ENCODE peak calls at places on chromosomes 12 and 14, in six cellular contexts. One of them, this sample, is unnamed.

GRCh38 chr14:71591929-71592328 is 340.3 kb upstream of the RGS6 start:
- DNase-seq in PC-3: peak; percentile 66
- DNase-seq in cardiac fibroblast: peak; percentile 83
- DNase-seq in RWPE1: peak; percentile 31
- DNase-seq in cerebellum: no peak
- DNase-seq in HTR-8/SVneo: peak; percentile 56
- DNase-seq in this sample: no peak

GRCh38 chr12:55955800-55956508 is 9.9 kb downstream of the PMEL start:
- DNase-seq in PC-3: peak; percentile 95
- DNase-seq in cardiac fibroblast: peak; percentile 71
- DNase-seq in RWPE1: peak; percentile 88
- DNase-seq in cerebellum: no peak
- DNase-seq in HTR-8/SVneo: peak; percentile 67
- DNase-seq in this sample: no peak

GRCh38 chr12:45986646-45987338 is 3.6 kb downstream of the SCAF11 start:
- DNase-seq in RWPE1: no peak
- DNase-seq in cardiac fibroblast: no peak
- DNase-seq in cerebellum: no peak
- DNase-seq in HTR-8/SVneo: no peak
- DNase-seq in PC-3: no peak
- DNase-seq in this sample: no peak

GRCh38 chr14:102513899-102514772 is 4.6 kb upstream of the ANKRD9 start:
- DNase-seq in HTR-8/SVneo: no peak
- DNase-seq in cerebellum: no peak
- DNase-seq in cardiac fibroblast: no peak
- DNase-seq in PC-3: no peak
- DNase-seq in RWPE1: no peak
- DNase-seq in this sample: no peak

GRCh38 chr12:25906651-25907340 is 51.7 kb upstream of the RASSF8 start:
- DNase-seq in PC-3: no peak
- DNase-seq in HTR-8/SVneo: no peak
- DNase-seq in cardiac fibroblast: no peak
- DNase-seq in RWPE1: no peak
- DNase-seq in cerebellum: no peak
- DNase-seq in this sample: no peak

GRCh38 chr12:111430418-111431353 is 25.0 kb downstream of the SH2B3 start:
- DNase-seq in RWPE1: no peak
- DNase-seq in PC-3: no peak
- DNase-seq in HTR-8/SVneo: no peak
- DNase-seq in cardiac fibroblast: no peak
- DNase-seq in cerebellum: no peak
- DNase-seq in this sample: no peak

GRCh38 chr14:22545842-22546721 is 42.9 kb downstream of the DAD1 start:
- DNase-seq in HTR-8/SVneo: no peak
- DNase-seq in cardiac fibroblast: peak; percentile 82
- DNase-seq in PC-3: peak; percentile 77
- DNase-seq in RWPE1: no peak
- DNase-seq in cerebellum: no peak
- DNase-seq in this sample: no peak

GRCh38 chr12:122641976-122642375 is 61.2 kb downstream of the HCAR2 start:
- DNase-seq in cerebellum: no peak
- DNase-seq in HTR-8/SVneo: no peak
- DNase-seq in RWPE1: no peak
- DNase-seq in PC-3: peak; percentile 28
- DNase-seq in cardiac fibroblast: peak; percentile 68
- DNase-seq in this sample: no peak

GRCh38 chr12:53752192-53752601 is 418 bp upstream of the CISTR start:
- DNase-seq in PC-3: no peak
- DNase-seq in cardiac fibroblast: no peak
- DNase-seq in cerebellum: no peak
- DNase-seq in RWPE1: no peak
- DNase-seq in HTR-8/SVneo: no peak
- DNase-seq in this sample: no peak

GRCh38 chr14:93838253-93838652 is 50.0 kb upstream of the PRIMA1 start:
- DNase-seq in HTR-8/SVneo: no peak
- DNase-seq in PC-3: no peak
- DNase-seq in RWPE1: no peak
- DNase-seq in cardiac fibroblast: no peak
- DNase-seq in cerebellum: no peak
- DNase-seq in this sample: no peak

GRCh38 chr12:52389313-52390207 is 4.1 kb upstream of the KRT84 start:
- DNase-seq in cardiac fibroblast: peak; percentile 24
- DNase-seq in cerebellum: no peak
- DNase-seq in PC-3: peak; percentile 19
- DNase-seq in RWPE1: no peak
- DNase-seq in HTR-8/SVneo: no peak
- DNase-seq in this sample: no peak

GRCh38 chr14:89466939-89467338 is 49.9 kb upstream of the FOXN3 start:
- DNase-seq in PC-3: no peak
- DNase-seq in cerebellum: no peak
- DNase-seq in cardiac fibroblast: no peak
- DNase-seq in RWPE1: no peak
- DNase-seq in HTR-8/SVneo: no peak
- DNase-seq in this sample: no peak

GRCh38 chr12:19801941-19802340 is 362.6 kb downstream of the AEBP2 start:
- DNase-seq in HTR-8/SVneo: no peak
- DNase-seq in cardiac fibroblast: no peak
- DNase-seq in RWPE1: no peak
- DNase-seq in cerebellum: no peak
- DNase-seq in PC-3: no peak
- DNase-seq in this sample: no peak

GRCh38 chr12:71704920-71705319 is 19.0 kb downstream of the TMEM19 start:
- DNase-seq in RWPE1: no peak
- DNase-seq in PC-3: peak; percentile 33
- DNase-seq in cerebellum: no peak
- DNase-seq in cardiac fibroblast: no peak
- DNase-seq in HTR-8/SVneo: no peak
- DNase-seq in this sample: no peak

GRCh38 chr14:91885113-91885712 is 17.9 kb upstream of the TC2N start:
- DNase-seq in PC-3: no peak
- DNase-seq in HTR-8/SVneo: no peak
- DNase-seq in cardiac fibroblast: no peak
- DNase-seq in cerebellum: no peak
- DNase-seq in RWPE1: no peak
- DNase-seq in this sample: no peak

GRCh38 chr14:93049295-93049694 is 66.4 kb downstream of the ITPK1 start:
- DNase-seq in cardiac fibroblast: no peak
- DNase-seq in PC-3: no peak
- DNase-seq in cerebellum: no peak
- DNase-seq in HTR-8/SVneo: no peak
- DNase-seq in RWPE1: no peak
- DNase-seq in this sample: no peak

GRCh38 chr12:106120578-106121105 is 18.1 kb downstream of the NUAK1 start:
- DNase-seq in RWPE1: no peak
- DNase-seq in cardiac fibroblast: no peak
- DNase-seq in cerebellum: no peak
- DNase-seq in PC-3: no peak
- DNase-seq in HTR-8/SVneo: no peak
- DNase-seq in this sample: no peak

GRCh38 chr12:119158004-119158776 is 20.5 kb upstream of the HSPB8 start:
- DNase-seq in HTR-8/SVneo: no peak
- DNase-seq in RWPE1: no peak
- DNase-seq in PC-3: no peak
- DNase-seq in cardiac fibroblast: no peak
- DNase-seq in cerebellum: no peak
- DNase-seq in this sample: no peak

GRCh38 chr12:6052940-6053329 is 71.5 kb downstream of the VWF start:
- DNase-seq in RWPE1: no peak
- DNase-seq in cardiac fibroblast: peak; percentile 40
- DNase-seq in PC-3: no peak
- DNase-seq in cerebellum: no peak
- DNase-seq in HTR-8/SVneo: no peak
- DNase-seq in this sample: no peak

GRCh38 chr14:96138241-96138640 is 66.4 kb upstream of the BDKRB2 start:
- DNase-seq in cardiac fibroblast: no peak
- DNase-seq in HTR-8/SVneo: no peak
- DNase-seq in PC-3: no peak
- DNase-seq in cerebellum: no peak
- DNase-seq in RWPE1: no peak
- DNase-seq in this sample: no peak

GRCh38 chr12:101847325-101847724 is 16.6 kb upstream of the GNPTAB start:
- DNase-seq in cerebellum: no peak
- DNase-seq in RWPE1: no peak
- DNase-seq in PC-3: no peak
- DNase-seq in cardiac fibroblast: no peak
- DNase-seq in HTR-8/SVneo: no peak
- DNase-seq in this sample: no peak

GRCh38 chr14:96958057-96958456 is 160.9 kb downstream of the VRK1 start:
- DNase-seq in cerebellum: no peak
- DNase-seq in RWPE1: peak; percentile 8
- DNase-seq in cardiac fibroblast: no peak
- DNase-seq in HTR-8/SVneo: no peak
- DNase-seq in PC-3: no peak
- DNase-seq in this sample: no peak

GRCh38 chr12:13981296-13981962 is at the start of gene GRIN2B:
- DNase-seq in HTR-8/SVneo: no peak
- DNase-seq in RWPE1: no peak
- DNase-seq in cardiac fibroblast: no peak
- DNase-seq in cerebellum: no peak
- DNase-seq in PC-3: no peak
- DNase-seq in this sample: no peak

GRCh38 chr12:78470354-78471195 is 394.0 kb upstream of the SYT1 start:
- DNase-seq in HTR-8/SVneo: peak; percentile 11
- DNase-seq in cardiac fibroblast: peak; percentile 68
- DNase-seq in cerebellum: peak; percentile 20
- DNase-seq in PC-3: peak; percentile 64
- DNase-seq in RWPE1: peak; percentile 15
- DNase-seq in this sample: no peak

GRCh38 chr12:82522762-82523161 is 163.9 kb upstream of the TMTC2 start:
- DNase-seq in HTR-8/SVneo: no peak
- DNase-seq in cerebellum: no peak
- DNase-seq in cardiac fibroblast: no peak
- DNase-seq in RWPE1: no peak
- DNase-seq in PC-3: no peak
- DNase-seq in this sample: no peak

GRCh38 chr14:49677643-49678042 is 10.4 kb downstream of the POLE2 start:
- DNase-seq in RWPE1: no peak
- DNase-seq in cardiac fibroblast: no peak
- DNase-seq in HTR-8/SVneo: no peak
- DNase-seq in cerebellum: no peak
- DNase-seq in PC-3: no peak
- DNase-seq in this sample: no peak

GRCh38 chr12:69252033-69252432 is 12.7 kb downstream of the CPSF6 start:
- DNase-seq in cardiac fibroblast: no peak
- DNase-seq in cerebellum: no peak
- DNase-seq in RWPE1: no peak
- DNase-seq in PC-3: no peak
- DNase-seq in HTR-8/SVneo: no peak
- DNase-seq in this sample: no peak

GRCh38 chr14:102192840-102193502 is 53.3 kb downstream of the WDR20 start:
- DNase-seq in cardiac fibroblast: no peak
- DNase-seq in RWPE1: no peak
- DNase-seq in PC-3: no peak
- DNase-seq in cerebellum: peak; percentile 53
- DNase-seq in HTR-8/SVneo: no peak
- DNase-seq in this sample: no peak

GRCh38 chr12:7269273-7269672 is 34.6 kb upstream of the ACSM4 start:
- DNase-seq in HTR-8/SVneo: no peak
- DNase-seq in PC-3: peak; percentile 2
- DNase-seq in cardiac fibroblast: peak; percentile 28
- DNase-seq in RWPE1: no peak
- DNase-seq in cerebellum: no peak
- DNase-seq in this sample: no peak